ENCODE peak calls at places on chromosomes 1 and 21, in seven cellular contexts. One of them, this sample, is unnamed.

GRCh38 chr21:26546698-26547097 is 26.4 kb downstream of the CYYR1 start:
- DNase-seq in psoas muscle: no peak
- DNase-seq in IMR-90: no peak
- DNase-seq in thoracic aorta: no peak
- DNase-seq in foreskin fibroblast: no peak
- DNase-seq in activated B cell treated with CpG ODN at 0.5 μM for 24 hours: no peak
- DNase-seq in mucosa of descending colon: no peak
- DNase-seq in this sample: no peak

GRCh38 chr1:85571181-85571540 is 9.4 kb upstream of the CCN1 start:
- DNase-seq in psoas muscle: no peak
- DNase-seq in IMR-90: peak
- DNase-seq in thoracic aorta: no peak
- DNase-seq in foreskin fibroblast: no peak
- DNase-seq in activated B cell treated with CpG ODN at 0.5 μM for 24 hours: no peak
- DNase-seq in mucosa of descending colon: no peak
- DNase-seq in this sample: no peak

GRCh38 chr1:38030596-38031512 is 15.7 kb downstream of the POU3F1 start:
- DNase-seq in psoas muscle: no peak
- DNase-seq in IMR-90: no peak
- DNase-seq in thoracic aorta: no peak
- DNase-seq in foreskin fibroblast: no peak
- DNase-seq in activated B cell treated with CpG ODN at 0.5 μM for 24 hours: no peak
- DNase-seq in mucosa of descending colon: no peak
- DNase-seq in this sample: no peak

GRCh38 chr1:206719169-206719839 is 34.6 kb downstream of the MAPKAPK2 start:
- DNase-seq in psoas muscle: no peak
- DNase-seq in IMR-90: no peak
- DNase-seq in thoracic aorta: no peak
- DNase-seq in foreskin fibroblast: no peak
- DNase-seq in activated B cell treated with CpG ODN at 0.5 μM for 24 hours: no peak
- DNase-seq in mucosa of descending colon: no peak
- DNase-seq in this sample: no peak

GRCh38 chr1:206534552-206534951 is 27.2 kb downstream of the RASSF5 start:
- DNase-seq in psoas muscle: no peak
- DNase-seq in IMR-90: no peak
- DNase-seq in thoracic aorta: no peak
- DNase-seq in foreskin fibroblast: no peak
- DNase-seq in activated B cell treated with CpG ODN at 0.5 μM for 24 hours: no peak
- DNase-seq in mucosa of descending colon: no peak
- DNase-seq in this sample: no peak

GRCh38 chr1:77228836-77229235 is 9.6 kb upstream of the PIGK start:
- DNase-seq in psoas muscle: no peak
- DNase-seq in IMR-90: no peak
- DNase-seq in thoracic aorta: no peak
- DNase-seq in foreskin fibroblast: no peak
- DNase-seq in activated B cell treated with CpG ODN at 0.5 μM for 24 hours: no peak
- DNase-seq in mucosa of descending colon: no peak
- DNase-seq in this sample: no peak

GRCh38 chr1:155649689-155650088 is 38.9 kb downstream of the YY1AP1 start:
- DNase-seq in psoas muscle: no peak
- DNase-seq in IMR-90: no peak
- DNase-seq in thoracic aorta: no peak
- DNase-seq in foreskin fibroblast: no peak
- DNase-seq in activated B cell treated with CpG ODN at 0.5 μM for 24 hours: no peak
- DNase-seq in mucosa of descending colon: no peak
- DNase-seq in this sample: no peak

GRCh38 chr1:16440150-16440479 is 409 bp upstream of the NECAP2 start:
- DNase-seq in psoas muscle: no peak
- DNase-seq in IMR-90: no peak
- DNase-seq in thoracic aorta: no peak
- DNase-seq in foreskin fibroblast: no peak
- DNase-seq in activated B cell treated with CpG ODN at 0.5 μM for 24 hours: no peak
- DNase-seq in mucosa of descending colon: no peak
- DNase-seq in this sample: no peak

GRCh38 chr21:39633770-39634181 is 21.0 kb downstream of the B3GALT5 start:
- DNase-seq in psoas muscle: no peak
- DNase-seq in IMR-90: peak
- DNase-seq in thoracic aorta: no peak
- DNase-seq in foreskin fibroblast: peak
- DNase-seq in activated B cell treated with CpG ODN at 0.5 μM for 24 hours: no peak
- DNase-seq in mucosa of descending colon: no peak
- DNase-seq in this sample: no peak

GRCh38 chr1:72567511-72567910 is 285.2 kb upstream of the NEGR1 start:
- DNase-seq in psoas muscle: no peak
- DNase-seq in IMR-90: peak
- DNase-seq in thoracic aorta: no peak
- DNase-seq in foreskin fibroblast: peak
- DNase-seq in activated B cell treated with CpG ODN at 0.5 μM for 24 hours: no peak
- DNase-seq in mucosa of descending colon: no peak
- DNase-seq in this sample: no peak

GRCh38 chr21:43733060-43733459 is 14.1 kb downstream of the PDXK start:
- DNase-seq in psoas muscle: no peak
- DNase-seq in IMR-90: no peak
- DNase-seq in thoracic aorta: no peak
- DNase-seq in foreskin fibroblast: no peak
- DNase-seq in activated B cell treated with CpG ODN at 0.5 μM for 24 hours: no peak
- DNase-seq in mucosa of descending colon: no peak
- DNase-seq in this sample: no peak

GRCh38 chr1:21520899-21521716 is 11.9 kb downstream of the ALPL start:
- DNase-seq in psoas muscle: no peak
- DNase-seq in IMR-90: peak
- DNase-seq in thoracic aorta: no peak
- DNase-seq in foreskin fibroblast: peak
- DNase-seq in activated B cell treated with CpG ODN at 0.5 μM for 24 hours: no peak
- DNase-seq in mucosa of descending colon: no peak
- DNase-seq in this sample: no peak

GRCh38 chr1:12615916-12616708 is 1.9 kb downstream of the DHRS3 start:
- DNase-seq in psoas muscle: peak
- DNase-seq in IMR-90: peak
- DNase-seq in thoracic aorta: peak
- DNase-seq in foreskin fibroblast: peak
- DNase-seq in activated B cell treated with CpG ODN at 0.5 μM for 24 hours: no peak
- DNase-seq in mucosa of descending colon: peak
- DNase-seq in this sample: no peak

GRCh38 chr1:45820797-45821196 is 17.4 kb downstream of the MAST2 start:
- DNase-seq in psoas muscle: no peak
- DNase-seq in IMR-90: no peak
- DNase-seq in thoracic aorta: no peak
- DNase-seq in foreskin fibroblast: no peak
- DNase-seq in activated B cell treated with CpG ODN at 0.5 μM for 24 hours: no peak
- DNase-seq in mucosa of descending colon: no peak
- DNase-seq in this sample: no peak

GRCh38 chr1:209956116-209956515 is 18.1 kb downstream of the SYT14 start:
- DNase-seq in psoas muscle: no peak
- DNase-seq in IMR-90: no peak
- DNase-seq in thoracic aorta: no peak
- DNase-seq in foreskin fibroblast: no peak
- DNase-seq in activated B cell treated with CpG ODN at 0.5 μM for 24 hours: no peak
- DNase-seq in mucosa of descending colon: no peak
- DNase-seq in this sample: no peak

GRCh38 chr1:171141336-171142051 is 43.6 kb upstream of the FMO2 start:
- DNase-seq in psoas muscle: no peak
- DNase-seq in IMR-90: peak
- DNase-seq in thoracic aorta: no peak
- DNase-seq in foreskin fibroblast: peak
- DNase-seq in activated B cell treated with CpG ODN at 0.5 μM for 24 hours: no peak
- DNase-seq in mucosa of descending colon: no peak
- DNase-seq in this sample: no peak

GRCh38 chr1:29271724-29272123 is 35.4 kb downstream of the PTPRU start:
- DNase-seq in psoas muscle: no peak
- DNase-seq in IMR-90: peak
- DNase-seq in thoracic aorta: no peak
- DNase-seq in foreskin fibroblast: peak
- DNase-seq in activated B cell treated with CpG ODN at 0.5 μM for 24 hours: no peak
- DNase-seq in mucosa of descending colon: peak
- DNase-seq in this sample: no peak

GRCh38 chr1:100606438-100606837 is 68.5 kb downstream of the GPR88 start:
- DNase-seq in psoas muscle: no peak
- DNase-seq in IMR-90: peak
- DNase-seq in thoracic aorta: no peak
- DNase-seq in foreskin fibroblast: peak
- DNase-seq in activated B cell treated with CpG ODN at 0.5 μM for 24 hours: no peak
- DNase-seq in mucosa of descending colon: no peak
- DNase-seq in this sample: no peak

GRCh38 chr21:46564391-46564790 is 40.5 kb downstream of the S100B start:
- DNase-seq in psoas muscle: no peak
- DNase-seq in IMR-90: no peak
- DNase-seq in thoracic aorta: no peak
- DNase-seq in foreskin fibroblast: no peak
- DNase-seq in activated B cell treated with CpG ODN at 0.5 μM for 24 hours: no peak
- DNase-seq in mucosa of descending colon: no peak
- DNase-seq in this sample: no peak

DNA sequence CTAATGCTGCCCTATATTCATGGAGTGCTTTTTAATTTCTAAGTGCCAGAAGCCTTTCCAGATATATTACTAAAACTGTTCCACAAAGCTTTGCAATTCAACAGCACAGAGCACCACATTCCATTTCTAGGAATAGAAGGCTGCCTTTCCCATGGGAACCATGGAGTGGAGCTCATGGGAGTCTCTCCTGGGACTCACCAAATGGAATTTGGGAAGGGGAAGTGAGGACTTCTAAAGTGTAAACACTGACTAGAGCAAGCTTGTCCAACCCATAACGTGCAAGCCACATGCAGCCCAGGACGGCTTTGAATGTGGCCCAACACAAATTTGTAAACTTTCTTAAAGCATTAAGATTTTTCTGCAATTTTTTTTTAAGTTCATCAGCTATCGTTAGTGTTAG is 190.4 kb upstream of the TNR start:
- DNase-seq in psoas muscle: no peak
- DNase-seq in IMR-90: peak
- DNase-seq in thoracic aorta: no peak
- DNase-seq in foreskin fibroblast: no peak
- DNase-seq in activated B cell treated with CpG ODN at 0.5 μM for 24 hours: no peak
- DNase-seq in mucosa of descending colon: no peak
- DNase-seq in this sample: no peak
- TF ChIP-seq CTCF in psoas muscle: no peak
- TF ChIP-seq CTCF in IMR-90: no peak
- TF ChIP-seq CTCF in thoracic aorta: no peak
- TF ChIP-seq CTCF in foreskin fibroblast: no peak
- TF ChIP-seq CTCF in activated B cell treated with CpG ODN at 0.5 μM for 24 hours: no peak
- TF ChIP-seq CTCF in mucosa of descending colon: no peak
- TF ChIP-seq CTCF in this sample: no peak

GRCh38 chr1:23751050-23751814 is 8.0 kb downstream of the ELOA start:
- DNase-seq in psoas muscle: no peak
- DNase-seq in IMR-90: peak
- DNase-seq in thoracic aorta: no peak
- DNase-seq in foreskin fibroblast: peak
- DNase-seq in activated B cell treated with CpG ODN at 0.5 μM for 24 hours: no peak
- DNase-seq in mucosa of descending colon: no peak
- DNase-seq in this sample: no peak

GRCh38 chr1:23752909-23753308 is 9.6 kb downstream of the ELOA start:
- DNase-seq in psoas muscle: no peak
- DNase-seq in IMR-90: no peak
- DNase-seq in thoracic aorta: no peak
- DNase-seq in foreskin fibroblast: no peak
- DNase-seq in activated B cell treated with CpG ODN at 0.5 μM for 24 hours: no peak
- DNase-seq in mucosa of descending colon: no peak
- DNase-seq in this sample: no peak

GRCh38 chr1:23756676-23757075 is 13.4 kb downstream of the ELOA start:
- DNase-seq in psoas muscle: no peak
- DNase-seq in IMR-90: peak
- DNase-seq in thoracic aorta: no peak
- DNase-seq in foreskin fibroblast: peak
- DNase-seq in activated B cell treated with CpG ODN at 0.5 μM for 24 hours: no peak
- DNase-seq in mucosa of descending colon: no peak
- DNase-seq in this sample: no peak

GRCh38 chr1:23747947-23748346 is 4.7 kb downstream of the ELOA start:
- DNase-seq in psoas muscle: no peak
- DNase-seq in IMR-90: no peak
- DNase-seq in thoracic aorta: no peak
- DNase-seq in foreskin fibroblast: no peak
- DNase-seq in activated B cell treated with CpG ODN at 0.5 μM for 24 hours: no peak
- DNase-seq in mucosa of descending colon: no peak
- DNase-seq in this sample: no peak

GRCh38 chr1:23751815-23752200 is 8.5 kb downstream of the ELOA start:
- DNase-seq in psoas muscle: no peak
- DNase-seq in IMR-90: no peak
- DNase-seq in thoracic aorta: no peak
- DNase-seq in foreskin fibroblast: no peak
- DNase-seq in activated B cell treated with CpG ODN at 0.5 μM for 24 hours: no peak
- DNase-seq in mucosa of descending colon: no peak
- DNase-seq in this sample: no peak
- TF ChIP-seq CTCF in psoas muscle: no peak
- TF ChIP-seq CTCF in IMR-90: no peak
- TF ChIP-seq CTCF in thoracic aorta: no peak
- TF ChIP-seq CTCF in foreskin fibroblast: no peak
- TF ChIP-seq CTCF in activated B cell treated with CpG ODN at 0.5 μM for 24 hours: no peak
- TF ChIP-seq CTCF in mucosa of descending colon: no peak
- TF ChIP-seq CTCF in this sample: peak

GRCh38 chr1:75257424-75257823 is 123.2 kb downstream of the LHX8 start:
- DNase-seq in psoas muscle: no peak
- DNase-seq in IMR-90: no peak
- DNase-seq in thoracic aorta: no peak
- DNase-seq in foreskin fibroblast: no peak
- DNase-seq in activated B cell treated with CpG ODN at 0.5 μM for 24 hours: no peak
- DNase-seq in mucosa of descending colon: no peak
- DNase-seq in this sample: no peak
- TF ChIP-seq CTCF in psoas muscle: no peak
- TF ChIP-seq CTCF in IMR-90: no peak
- TF ChIP-seq CTCF in thoracic aorta: no peak
- TF ChIP-seq CTCF in foreskin fibroblast: no peak
- TF ChIP-seq CTCF in activated B cell treated with CpG ODN at 0.5 μM for 24 hours: no peak
- TF ChIP-seq CTCF in mucosa of descending colon: no peak
- TF ChIP-seq CTCF in this sample: no peak

GRCh38 chr1:233478611-233479010 is 135.3 kb upstream of the KCNK1 start:
- DNase-seq in psoas muscle: no peak
- DNase-seq in IMR-90: no peak
- DNase-seq in thoracic aorta: no peak
- DNase-seq in foreskin fibroblast: no peak
- DNase-seq in activated B cell treated with CpG ODN at 0.5 μM for 24 hours: no peak
- DNase-seq in mucosa of descending colon: no peak
- DNase-seq in this sample: no peak

GRCh38 chr1:233480198-233480597 is 133.7 kb upstream of the KCNK1 start:
- DNase-seq in psoas muscle: no peak
- DNase-seq in IMR-90: no peak
- DNase-seq in thoracic aorta: no peak
- DNase-seq in foreskin fibroblast: no peak
- DNase-seq in activated B cell treated with CpG ODN at 0.5 μM for 24 hours: no peak
- DNase-seq in mucosa of descending colon: no peak
- DNase-seq in this sample: no peak

GRCh38 chr1:233473549-233474204 is 140.2 kb upstream of the KCNK1 start:
- DNase-seq in psoas muscle: no peak
- DNase-seq in IMR-90: no peak
- DNase-seq in thoracic aorta: no peak
- DNase-seq in foreskin fibroblast: no peak
- DNase-seq in activated B cell treated with CpG ODN at 0.5 μM for 24 hours: no peak
- DNase-seq in mucosa of descending colon: no peak
- DNase-seq in this sample: no peak

GRCh38 chr1:233479026-233479890 is 134.6 kb upstream of the KCNK1 start:
- DNase-seq in psoas muscle: no peak
- DNase-seq in IMR-90: no peak
- DNase-seq in thoracic aorta: no peak
- DNase-seq in foreskin fibroblast: no peak
- DNase-seq in activated B cell treated with CpG ODN at 0.5 μM for 24 hours: no peak
- DNase-seq in mucosa of descending colon: no peak
- DNase-seq in this sample: no peak

DNA sequence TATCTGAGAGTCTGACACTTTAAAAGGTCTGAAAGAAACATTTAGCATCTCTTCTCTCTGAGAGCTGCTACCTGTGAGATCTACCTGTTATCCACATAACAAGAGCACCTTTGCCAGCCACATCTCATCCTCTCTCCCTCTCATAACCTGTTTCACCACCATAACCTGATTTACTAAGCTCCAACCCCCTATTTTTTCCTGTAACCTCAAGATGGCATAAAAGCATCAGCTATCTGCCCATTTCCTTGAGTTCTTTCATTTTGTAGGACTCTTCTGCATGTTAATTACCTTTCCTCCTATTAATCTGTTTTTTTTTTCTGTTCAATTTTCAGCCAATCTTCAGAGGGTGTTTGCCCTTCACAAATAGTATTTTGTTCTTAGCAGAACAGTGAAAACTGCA is 136.5 kb upstream of the KCNK1 start:
- DNase-seq in psoas muscle: no peak
- DNase-seq in IMR-90: no peak
- DNase-seq in thoracic aorta: no peak
- DNase-seq in foreskin fibroblast: no peak
- DNase-seq in activated B cell treated with CpG ODN at 0.5 μM for 24 hours: no peak
- DNase-seq in mucosa of descending colon: no peak
- DNase-seq in this sample: no peak
- TF ChIP-seq CTCF in psoas muscle: no peak
- TF ChIP-seq CTCF in IMR-90: no peak
- TF ChIP-seq CTCF in thoracic aorta: no peak
- TF ChIP-seq CTCF in foreskin fibroblast: no peak
- TF ChIP-seq CTCF in activated B cell treated with CpG ODN at 0.5 μM for 24 hours: no peak
- TF ChIP-seq CTCF in mucosa of descending colon: no peak
- TF ChIP-seq CTCF in this sample: no peak